ENCODE peak calls at places on chromosomes 5 and 9, in seven cellular contexts. One of them, this sample, is unnamed. For H3K4me1, the result is how much of the 10 kb centered on the place peaks cover.

GRCh38 chr5:91419571-91420537 is 36.7 kb upstream of the ARRDC3 start:
- DNase-seq in esophagus squamous epithelium: no peak
- DNase-seq in transverse colon: peak
- DNase-seq in uterus: peak
- DNase-seq in suprapubic skin: peak
- DNase-seq in A549: peak
- DNase-seq in right lobe of liver: peak
- DNase-seq in this sample: peak

GRCh38 chr5:15717002-15717401 is 217.0 kb downstream of the FBXL7 start:
- DNase-seq in transverse colon: no peak
- DNase-seq in uterus: no peak
- DNase-seq in right lobe of liver: no peak
- DNase-seq in esophagus squamous epithelium: no peak
- DNase-seq in suprapubic skin: no peak
- DNase-seq in A549: no peak
- DNase-seq in this sample: no peak

GRCh38 chr9:135215571-135216161 is 128.2 kb downstream of the OLFM1 start:
- DNase-seq in A549: no peak
- DNase-seq in transverse colon: no peak
- DNase-seq in esophagus squamous epithelium: no peak
- DNase-seq in uterus: no peak
- DNase-seq in right lobe of liver: peak
- DNase-seq in suprapubic skin: peak
- DNase-seq in this sample: peak

GRCh38 chr5:36600847-36601527 is 5.4 kb upstream of the SLC1A3 start:
- DNase-seq in suprapubic skin: no peak
- DNase-seq in esophagus squamous epithelium: no peak
- DNase-seq in transverse colon: no peak
- DNase-seq in right lobe of liver: no peak
- DNase-seq in uterus: no peak
- DNase-seq in A549: no peak
- DNase-seq in this sample: no peak

GRCh38 chr5:118883396-118883795 is 105.0 kb downstream of the DTWD2 start:
- DNase-seq in uterus: no peak
- DNase-seq in right lobe of liver: no peak
- DNase-seq in transverse colon: no peak
- DNase-seq in esophagus squamous epithelium: no peak
- DNase-seq in A549: no peak
- DNase-seq in suprapubic skin: no peak
- DNase-seq in this sample: no peak

GRCh38 chr5:73321757-73322452 is 126.7 kb downstream of the FOXD1 start:
- DNase-seq in right lobe of liver: no peak
- DNase-seq in esophagus squamous epithelium: no peak
- DNase-seq in A549: no peak
- DNase-seq in suprapubic skin: no peak
- DNase-seq in transverse colon: no peak
- DNase-seq in uterus: no peak
- DNase-seq in this sample: no peak

GRCh38 chr9:128705051-128705965 is 3.0 kb downstream of the PKN3 start:
- DNase-seq in suprapubic skin: no peak
- DNase-seq in esophagus squamous epithelium: no peak
- DNase-seq in uterus: no peak
- DNase-seq in right lobe of liver: peak
- DNase-seq in transverse colon: no peak
- DNase-seq in A549: no peak
- DNase-seq in this sample: no peak

GRCh38 chr9:76394896-76395244 is 644 bp upstream of the RFK start:
- DNase-seq in transverse colon: peak
- DNase-seq in right lobe of liver: peak
- DNase-seq in A549: peak
- DNase-seq in suprapubic skin: peak
- DNase-seq in esophagus squamous epithelium: no peak
- DNase-seq in uterus: peak
- DNase-seq in this sample: peak

GRCh38 chr9:107999011-107999410 is 509.4 kb upstream of the KLF4 start:
- DNase-seq in transverse colon: no peak
- DNase-seq in A549: no peak
- DNase-seq in suprapubic skin: no peak
- DNase-seq in esophagus squamous epithelium: no peak
- DNase-seq in right lobe of liver: no peak
- DNase-seq in uterus: no peak
- DNase-seq in this sample: no peak

GRCh38 chr5:77168187-77168883 is 42.1 kb upstream of the PDE8B start:
- DNase-seq in transverse colon: peak
- DNase-seq in esophagus squamous epithelium: no peak
- DNase-seq in right lobe of liver: peak
- DNase-seq in A549: peak
- DNase-seq in uterus: peak
- DNase-seq in suprapubic skin: no peak
- DNase-seq in this sample: peak

GRCh38 chr9:123377211-123377971 is 21.4 kb downstream of the CRB2 start:
- DNase-seq in transverse colon: peak
- DNase-seq in suprapubic skin: no peak
- DNase-seq in right lobe of liver: no peak
- DNase-seq in uterus: no peak
- DNase-seq in A549: no peak
- DNase-seq in esophagus squamous epithelium: no peak
- DNase-seq in this sample: no peak

GRCh38 chr9:126347911-126348760 is 21.5 kb downstream of the MVB12B start:
- DNase-seq in esophagus squamous epithelium: no peak
- DNase-seq in transverse colon: peak
- DNase-seq in right lobe of liver: no peak
- DNase-seq in uterus: no peak
- DNase-seq in A549: no peak
- DNase-seq in suprapubic skin: no peak
- DNase-seq in this sample: no peak

GRCh38 chr9:13478235-13478634 is 198.7 kb upstream of the MPDZ start:
- DNase-seq in A549: no peak
- DNase-seq in suprapubic skin: no peak
- DNase-seq in uterus: no peak
- DNase-seq in right lobe of liver: no peak
- DNase-seq in transverse colon: no peak
- DNase-seq in esophagus squamous epithelium: no peak
- DNase-seq in this sample: no peak

GRCh38 chr9:137176302-137177182 is 4.7 kb upstream of the TMEM210 start:
- DNase-seq in uterus: no peak
- DNase-seq in A549: peak
- DNase-seq in suprapubic skin: no peak
- DNase-seq in transverse colon: peak
- DNase-seq in esophagus squamous epithelium: no peak
- DNase-seq in right lobe of liver: no peak
- DNase-seq in this sample: no peak

GRCh38 chr5:154857091-154857533 is 1.3 kb upstream of the CNOT8 start:
- DNase-seq in uterus: no peak
- DNase-seq in suprapubic skin: peak
- DNase-seq in esophagus squamous epithelium: no peak
- DNase-seq in right lobe of liver: no peak
- DNase-seq in A549: no peak
- DNase-seq in transverse colon: peak
- DNase-seq in this sample: peak

GRCh38 chr5:77076961-77077820 is 9.9 kb downstream of the ZBED3 start:
- DNase-seq in A549: peak
- DNase-seq in suprapubic skin: no peak
- DNase-seq in uterus: peak
- DNase-seq in esophagus squamous epithelium: no peak
- DNase-seq in transverse colon: peak
- DNase-seq in right lobe of liver: peak
- DNase-seq in this sample: peak

GRCh38 chr5:16856531-16856930 is 79.6 kb downstream of the MYO10 start:
- DNase-seq in transverse colon: no peak
- DNase-seq in esophagus squamous epithelium: no peak
- DNase-seq in uterus: no peak
- DNase-seq in right lobe of liver: no peak
- DNase-seq in suprapubic skin: no peak
- DNase-seq in A549: peak
- DNase-seq in this sample: no peak

GRCh38 chr9:68843239-68843638 is 138.2 kb downstream of the PIP5K1B start:
- DNase-seq in A549: no peak
- DNase-seq in right lobe of liver: no peak
- DNase-seq in esophagus squamous epithelium: no peak
- DNase-seq in transverse colon: no peak
- DNase-seq in suprapubic skin: no peak
- DNase-seq in uterus: no peak
- DNase-seq in this sample: no peak

GRCh38 chr5:174903333-174903732 is 179.0 kb downstream of the MSX2 start:
- DNase-seq in esophagus squamous epithelium: no peak
- DNase-seq in transverse colon: no peak
- DNase-seq in suprapubic skin: no peak
- DNase-seq in right lobe of liver: no peak
- DNase-seq in A549: peak
- DNase-seq in uterus: no peak
- DNase-seq in this sample: no peak

GRCh38 chr9:85536514-85536913 is 205.2 kb downstream of the AGTPBP1 start:
- DNase-seq in suprapubic skin: no peak
- DNase-seq in transverse colon: no peak
- DNase-seq in esophagus squamous epithelium: no peak
- DNase-seq in uterus: no peak
- DNase-seq in A549: no peak
- DNase-seq in right lobe of liver: no peak
- DNase-seq in this sample: no peak

GRCh38 chr5:90170231-90170630 is 239.3 kb downstream of the CETN3 start:
- DNase-seq in right lobe of liver: no peak
- DNase-seq in transverse colon: no peak
- DNase-seq in suprapubic skin: no peak
- DNase-seq in A549: no peak
- DNase-seq in esophagus squamous epithelium: no peak
- DNase-seq in uterus: no peak
- DNase-seq in this sample: no peak

GRCh38 chr5:56183507-56183906 is 49.6 kb downstream of the ANKRD55 start:
- DNase-seq in right lobe of liver: no peak
- DNase-seq in A549: peak
- DNase-seq in uterus: no peak
- DNase-seq in transverse colon: no peak
- DNase-seq in esophagus squamous epithelium: no peak
- DNase-seq in suprapubic skin: no peak
- DNase-seq in this sample: no peak

GRCh38 chr9:81759680-81760215 is 70.4 kb upstream of the TLE1 start:
- DNase-seq in A549: peak
- DNase-seq in right lobe of liver: no peak
- DNase-seq in esophagus squamous epithelium: no peak
- DNase-seq in suprapubic skin: no peak
- DNase-seq in transverse colon: no peak
- DNase-seq in uterus: peak
- DNase-seq in this sample: no peak

GRCh38 chr5:150106669-150107068 is 20.3 kb upstream of the CSF1R start:
- DNase-seq in transverse colon: no peak
- DNase-seq in esophagus squamous epithelium: no peak
- DNase-seq in A549: no peak
- DNase-seq in suprapubic skin: no peak
- DNase-seq in uterus: no peak
- DNase-seq in right lobe of liver: peak
- DNase-seq in this sample: no peak

GRCh38 chr5:124599048-124599973 is 147.1 kb downstream of the ZNF608 start:
- DNase-seq in A549: peak
- DNase-seq in transverse colon: peak
- DNase-seq in right lobe of liver: peak
- DNase-seq in suprapubic skin: no peak
- DNase-seq in esophagus squamous epithelium: no peak
- DNase-seq in uterus: no peak
- DNase-seq in this sample: peak

GRCh38 chr9:104923289-104923688 is 4.7 kb downstream of the ABCA1 start:
- DNase-seq in A549: no peak
- DNase-seq in uterus: no peak
- DNase-seq in suprapubic skin: no peak
- DNase-seq in right lobe of liver: no peak
- DNase-seq in transverse colon: no peak
- DNase-seq in esophagus squamous epithelium: no peak
- DNase-seq in this sample: no peak
- H3K4me1 ChIP-seq in A549: under half
- H3K4me1 ChIP-seq in uterus: under half
- H3K4me1 ChIP-seq in suprapubic skin: half or more
- H3K4me1 ChIP-seq in right lobe of liver: under half
- H3K4me1 ChIP-seq in transverse colon: under half
- H3K4me1 ChIP-seq in esophagus squamous epithelium: under half
- H3K4me1 ChIP-seq in this sample: under half

GRCh38 chr9:37565661-37566618 is 10.2 kb downstream of the FBXO10 start:
- DNase-seq in transverse colon: peak
- DNase-seq in A549: no peak
- DNase-seq in suprapubic skin: no peak
- DNase-seq in uterus: no peak
- DNase-seq in right lobe of liver: no peak
- DNase-seq in esophagus squamous epithelium: no peak
- DNase-seq in this sample: no peak
- TF ChIP-seq POLR2A in transverse colon: no peak
- TF ChIP-seq POLR2A in A549: no peak
- TF ChIP-seq POLR2A in suprapubic skin: no peak
- TF ChIP-seq POLR2A in uterus: no peak
- TF ChIP-seq POLR2A in right lobe of liver: no peak
- TF ChIP-seq POLR2A in esophagus squamous epithelium: no peak
- TF ChIP-seq POLR2A in this sample: no peak

GRCh38 chr5:33937017-33937699 is 972 bp downstream of the RXFP3 start:
- DNase-seq in A549: no peak
- DNase-seq in transverse colon: no peak
- DNase-seq in uterus: no peak
- DNase-seq in suprapubic skin: no peak
- DNase-seq in esophagus squamous epithelium: no peak
- DNase-seq in right lobe of liver: no peak
- DNase-seq in this sample: no peak

GRCh38 chr5:33936381-33937016 is at the start of gene RXFP3:
- DNase-seq in A549: no peak
- DNase-seq in uterus: no peak
- DNase-seq in esophagus squamous epithelium: no peak
- DNase-seq in transverse colon: no peak
- DNase-seq in right lobe of liver: no peak
- DNase-seq in suprapubic skin: no peak
- DNase-seq in this sample: no peak

GRCh38 chr5:33933723-33934544 is 2.3 kb upstream of the RXFP3 start:
- DNase-seq in suprapubic skin: no peak
- DNase-seq in uterus: no peak
- DNase-seq in A549: no peak
- DNase-seq in esophagus squamous epithelium: no peak
- DNase-seq in transverse colon: no peak
- DNase-seq in right lobe of liver: no peak
- DNase-seq in this sample: no peak

GRCh38 chr5:33937700-33938506 is 1.7 kb downstream of the RXFP3 start:
- DNase-seq in A549: no peak
- DNase-seq in right lobe of liver: no peak
- DNase-seq in uterus: no peak
- DNase-seq in transverse colon: no peak
- DNase-seq in suprapubic skin: no peak
- DNase-seq in esophagus squamous epithelium: no peak
- DNase-seq in this sample: no peak

DNA sequence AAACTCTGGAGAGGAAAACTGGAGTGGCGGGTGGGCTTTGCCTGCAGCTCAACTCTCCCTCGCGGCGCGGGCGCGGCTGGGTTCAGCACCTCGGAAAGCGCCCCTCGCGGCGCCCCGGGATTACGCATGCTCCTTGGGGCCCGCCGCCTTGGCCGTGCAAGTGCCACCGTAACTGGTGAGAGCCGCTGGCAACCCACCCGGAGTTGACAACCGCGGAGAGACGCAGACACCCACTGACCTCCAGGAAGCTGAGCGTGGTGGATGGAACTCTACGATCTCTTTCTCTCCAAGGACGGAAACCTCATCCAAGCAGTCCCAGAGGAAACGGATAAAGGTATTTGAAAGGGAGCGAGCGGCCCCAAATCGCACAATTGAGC is 194 bp upstream of the RXFP3 start:
- DNase-seq in esophagus squamous epithelium: no peak
- DNase-seq in A549: peak
- DNase-seq in uterus: no peak
- DNase-seq in suprapubic skin: no peak
- DNase-seq in right lobe of liver: peak
- DNase-seq in transverse colon: peak
- DNase-seq in this sample: peak
- TF ChIP-seq CTCF in esophagus squamous epithelium: peak
- TF ChIP-seq CTCF in A549: no peak
- TF ChIP-seq CTCF in uterus: peak
- TF ChIP-seq CTCF in suprapubic skin: peak
- TF ChIP-seq CTCF in right lobe of liver: peak
- TF ChIP-seq CTCF in transverse colon: peak
- TF ChIP-seq CTCF in this sample: peak

GRCh38 chr9:91907387-91908292 is 42.4 kb downstream of the ROR2 start:
- DNase-seq in A549: no peak
- DNase-seq in esophagus squamous epithelium: no peak
- DNase-seq in right lobe of liver: no peak
- DNase-seq in suprapubic skin: no peak
- DNase-seq in uterus: peak
- DNase-seq in transverse colon: no peak
- DNase-seq in this sample: no peak
- H3K4me1 ChIP-seq in A549: under half
- H3K4me1 ChIP-seq in esophagus squamous epithelium: under half
- H3K4me1 ChIP-seq in right lobe of liver: under half
- H3K4me1 ChIP-seq in suprapubic skin: under half
- H3K4me1 ChIP-seq in uterus: under half
- H3K4me1 ChIP-seq in transverse colon: under half
- H3K4me1 ChIP-seq in this sample: under half

This sample was measured in heart left ventricle.